ENCODE peak calls at places on chromosomes 2 and 18, in seven cellular contexts. D is NCI-H1694; Z is NCI-H774; B is BJ; M is activated CD4-positive, alpha-beta T cell treated with anti-CD3 and anti-CD28 coated beads, Interleukin-2, amount 50 U/mL, for 1 hour; W is H9; I is NCI-H2029. X is an unnamed sample.

GRCh38 chr2:213806125-213806726 is 522.0 kb downstream of the SPAG16 start:
- DNase-seq in I (peak; percentile 10), M (no peak), W (no peak), Z (no peak), D (peak; percentile 48), B (no peak), X (peak; percentile 45)

GRCh38 chr2:13413989-13414388 is 697.3 kb downstream of the TRIB2 start:
- DNase-seq in D (no peak), M (no peak), I (no peak), W (no peak), Z (no peak), B (no peak), X (no peak)

GRCh38 chr18:23479829-23480505 is 23.3 kb upstream of the RMC1 start:
- DNase-seq in B (no peak), D (no peak), I (no peak), Z (no peak), M (no peak), W (no peak), X (no peak)

GRCh38 chr18:9516437-9517064 is 41.2 kb downstream of the RALBP1 start:
- DNase-seq in Z (peak; percentile 6), W (no peak), D (peak; percentile 9), M (no peak), B (no peak), I (peak; percentile 34), X (peak; percentile 11)

GRCh38 chr2:226183550-226183949 is 616.1 kb downstream of the IRS1 start:
- DNase-seq in B (no peak), W (no peak), D (no peak), Z (no peak), I (no peak), M (no peak), X (no peak)

GRCh38 chr2:26616032-26616863 is 24.9 kb downstream of the CIB4 start:
- DNase-seq in I (no peak), D (no peak), M (no peak), W (peak; percentile 22), Z (no peak), B (no peak), X (no peak)

GRCh38 chr18:44895176-44895798 is 214.6 kb downstream of the SETBP1 start:
- DNase-seq in I (peak; percentile 46), D (no peak), Z (peak; percentile 39), W (no peak), M (no peak), B (no peak), X (peak; percentile 28)

GRCh38 chr2:231877533-231878456 is 48.4 kb downstream of the NPPC start:
- DNase-seq in I (no peak), D (no peak), B (no peak), Z (no peak), W (no peak), M (no peak), X (no peak)

GRCh38 chr2:149180226-149180875 is 141.9 kb downstream of the LYPD6B start:
- DNase-seq in W (no peak), D (no peak), M (no peak), B (peak; percentile 14), I (no peak), Z (no peak), X (no peak)

GRCh38 chr2:854460-854859 is 96.2 kb upstream of the SNTG2 start:
- DNase-seq in D (no peak), I (peak; percentile 20), M (no peak), B (no peak), W (peak; percentile 77), Z (no peak), X (peak; percentile 5)

GRCh38 chr2:29698216-29698615 is 223.2 kb downstream of the ALK start:
- DNase-seq in D (no peak), B (no peak), W (peak; percentile 10), Z (no peak), I (no peak), M (no peak), X (no peak)

GRCh38 chr2:228094377-228094921 is 87.0 kb downstream of the SPHKAP start:
- DNase-seq in Z (no peak), M (no peak), I (no peak), B (peak; percentile 35), D (no peak), W (no peak), X (no peak)

GRCh38 chr2:157036715-157037114 is 220.8 kb upstream of the GALNT5 start:
- DNase-seq in D (no peak), W (no peak), B (no peak), I (no peak), Z (no peak), M (no peak), X (no peak)

GRCh38 chr18:67517224-67517765 is 775 bp upstream of the DSEL start:
- DNase-seq in I (no peak), Z (no peak), W (no peak), D (peak; percentile 27), M (no peak), B (no peak), X (no peak)

GRCh38 chr2:61950133-61950560 is 44.7 kb downstream of the COMMD1 start:
- DNase-seq in B (no peak), D (no peak), M (no peak), I (no peak), Z (no peak), W (no peak), X (no peak)

GRCh38 chr2:120576509-120577474 is 158.9 kb upstream of the GLI2 start:
- DNase-seq in W (no peak), D (peak; percentile 42), Z (no peak), B (peak; percentile 31), I (no peak), M (no peak), X (no peak)

GRCh38 chr2:88038263-88039105 is 17.1 kb downstream of the KRCC1 start:
- DNase-seq in I (no peak), B (peak; percentile 77), M (no peak), W (no peak), Z (no peak), D (no peak), X (no peak)

GRCh38 chr2:20563833-20564232 is 87.1 kb downstream of the HS1BP3 start:
- DNase-seq in B (peak; percentile 26), D (no peak), Z (no peak), M (no peak), I (no peak), W (no peak), X (no peak)

GRCh38 chr18:2654105-2654827 is 1.3 kb upstream of the SMCHD1 start:
- DNase-seq in D (no peak), Z (no peak), M (no peak), I (no peak), W (no peak), B (no peak), X (no peak)

GRCh38 chr2:185899364-185899763 is 160.8 kb downstream of the FSIP2 start:
- DNase-seq in M (no peak), D (no peak), Z (no peak), W (no peak), B (no peak), I (no peak), X (no peak)

X was measured in globus pallidus.